ENCODE peak calls at places on chromosome 16, in eight cellular contexts. F, C, B, Y, Z, X, V and S are unnamed samples.
A peak's percentile ranks its signal among the peaks of the same experiment; 100 is the strongest.

GRCh38 chr16:57603110-57604024 is 25.1 kb upstream of the ADGRG1 start:
- DNase-seq in V (no peak), F (no peak), Y (no peak), B (no peak), X (no peak), C (no peak), Z (no peak), S (no peak)

GRCh38 chr16:57392694-57393093 is 11.9 kb upstream of the CCL17 start:
- DNase-seq in B (no peak), V (no peak), X (no peak), F (no peak), C (no peak), Z (no peak), Y (no peak), S (peak; percentile 58)

GRCh38 chr16:2874584-2875362 is 8.2 kb upstream of the FLYWCH2 start:
- DNase-seq in B (peak; percentile 70), F (peak; percentile 70), X (peak; percentile 50), V (peak; percentile 79), Z (peak; percentile 66), C (no peak), Y (peak; percentile 75), S (peak; percentile 82)

GRCh38 chr16:66752379-66752778 is 970 bp upstream of the DYNC1LI2 start:
- DNase-seq in B (no peak), V (no peak), Z (no peak), X (no peak), C (no peak), Y (no peak), F (no peak), S (no peak)

GRCh38 chr16:84138824-84139627 is 6.0 kb downstream of the HSDL1 start:
- DNase-seq in F (peak; percentile 33), V (no peak), X (no peak), B (no peak), C (no peak), Y (no peak), Z (no peak), S (peak; percentile 93)

GRCh38 chr16:72162105-72162680 is 9.8 kb downstream of the PMFBP1 start:
- DNase-seq in C (no peak), B (no peak), X (no peak), F (no peak), V (no peak), Y (no peak), Z (no peak), S (no peak)

GRCh38 chr16:25065899-25066298 is 45.6 kb upstream of the LCMT1 start:
- DNase-seq in Y (no peak), F (peak; percentile 64), V (no peak), C (no peak), B (no peak), X (no peak), Z (no peak), S (peak; percentile 27)

GRCh38 chr16:31695667-31696066 is 168.0 kb downstream of the AHSP start:
- DNase-seq in V (no peak), Y (no peak), F (no peak), B (no peak), X (peak; percentile 44), C (no peak), Z (no peak), S (peak; percentile 44)

GRCh38 chr16:50615891-50616290 is 65.2 kb downstream of the SNX20 start:
- DNase-seq in V (no peak), Y (no peak), X (no peak), Z (no peak), B (no peak), C (no peak), F (no peak), S (no peak)

GRCh38 chr16:66728117-66728787 is 23.2 kb downstream of the DYNC1LI2 start:
- DNase-seq in Z (no peak), V (no peak), C (no peak), F (peak; percentile 49), X (no peak), B (no peak), Y (peak; percentile 45), S (peak; percentile 72)

GRCh38 chr16:69435977-69436729 is 11.7 kb downstream of the CYB5B start:
- DNase-seq in B (no peak), F (peak; percentile 91), V (no peak), X (no peak), Y (no peak), Z (no peak), C (no peak), S (no peak)

GRCh38 chr16:50282010-50282538 is 15.7 kb downstream of the ADCY7 start:
- DNase-seq in Y (no peak), B (no peak), C (no peak), Z (peak; percentile 29), X (no peak), V (no peak), F (no peak), S (peak; percentile 49)

GRCh38 chr16:4477966-4478365 is 1.8 kb downstream of the HMOX2 start:
- DNase-seq in V (no peak), Z (no peak), Y (no peak), B (peak; percentile 56), X (no peak), F (no peak), C (no peak), S (peak; percentile 71)

GRCh38 chr16:9134739-9135138 is 43.3 kb downstream of the HAPSTR1 start:
- DNase-seq in V (peak; percentile 22), F (peak; percentile 24), C (no peak), B (peak; percentile 60), Z (peak; percentile 53), Y (peak; percentile 68), X (peak; percentile 53), S (peak; percentile 70)

GRCh38 chr16:17354121-17354750 is 116.5 kb downstream of the XYLT1 start:
- DNase-seq in X (no peak), V (no peak), Y (peak; percentile 77), Z (no peak), C (no peak), B (no peak), F (no peak), S (no peak)

GRCh38 chr16:83862661-83863060 is 36.3 kb upstream of the MLYCD start:
- DNase-seq in B (no peak), C (no peak), V (no peak), Y (no peak), X (no peak), Z (no peak), F (no peak), S (no peak)

GRCh38 chr16:3013491-3013951 is 798 bp downstream of the CLDN9 start:
- DNase-seq in V (no peak), Y (no peak), F (no peak), B (no peak), Z (no peak), X (no peak), C (no peak), S (peak; percentile 26)

GRCh38 chr16:87143661-87144121 is 173.5 kb downstream of the C16orf95 start:
- DNase-seq in V (peak; percentile 49), X (no peak), C (no peak), Y (no peak), F (no peak), Z (no peak), B (no peak), S (no peak)

GRCh38 chr16:57186630-57187507 is 740 bp downstream of the RSPRY1 start:
- DNase-seq in Z (no peak), X (no peak), C (no peak), Y (peak; percentile 46), V (no peak), F (peak; percentile 19), B (peak; percentile 31), S (peak; percentile 77)